ENCODE peak calls at places on chromosomes 6 and 20, in five cellular contexts. One of them, this sample, is unnamed.

GRCh38 chr6:75210885-75211739 is 5.3 kb upstream of the COL12A1 start:
- DNase-seq in stimulated activated naive B cell treated with anti-CD40 and anti-IgM and Interleukin-4, amounts not matched to agents 10 μg/mL and 1 μg/mL and 100 μg/mL, for 72 hours: no peak
- DNase-seq in foreskin fibroblast: peak; percentile 86
- DNase-seq in COR-L47: peak; percentile 61
- DNase-seq in NT2/D1: no peak
- DNase-seq in this sample: no peak

GRCh38 chr20:3811421-3812258 is 8.7 kb upstream of the AP5S1 start:
- DNase-seq in stimulated activated naive B cell treated with anti-CD40 and anti-IgM and Interleukin-4, amounts not matched to agents 10 μg/mL and 1 μg/mL and 100 μg/mL, for 72 hours: peak; percentile 56
- DNase-seq in foreskin fibroblast: peak; percentile 100
- DNase-seq in COR-L47: peak; percentile 99
- DNase-seq in NT2/D1: no peak
- DNase-seq in this sample: no peak

GRCh38 chr6:103167345-103167744 is 1692.4 kb downstream of the HACE1 start:
- DNase-seq in stimulated activated naive B cell treated with anti-CD40 and anti-IgM and Interleukin-4, amounts not matched to agents 10 μg/mL and 1 μg/mL and 100 μg/mL, for 72 hours: no peak
- DNase-seq in foreskin fibroblast: no peak
- DNase-seq in COR-L47: no peak
- DNase-seq in NT2/D1: no peak
- DNase-seq in this sample: no peak

GRCh38 chr6:141653590-141653989 is 479.1 kb upstream of the GJE1 start:
- DNase-seq in stimulated activated naive B cell treated with anti-CD40 and anti-IgM and Interleukin-4, amounts not matched to agents 10 μg/mL and 1 μg/mL and 100 μg/mL, for 72 hours: no peak
- DNase-seq in foreskin fibroblast: peak; percentile 10
- DNase-seq in COR-L47: no peak
- DNase-seq in NT2/D1: no peak
- DNase-seq in this sample: no peak

GRCh38 chr6:78589426-78589825 is 277.9 kb upstream of the IRAK1BP1 start:
- DNase-seq in stimulated activated naive B cell treated with anti-CD40 and anti-IgM and Interleukin-4, amounts not matched to agents 10 μg/mL and 1 μg/mL and 100 μg/mL, for 72 hours: no peak
- DNase-seq in foreskin fibroblast: peak; percentile 20
- DNase-seq in COR-L47: peak; percentile 15
- DNase-seq in NT2/D1: no peak
- DNase-seq in this sample: no peak

GRCh38 chr6:107275330-107275865 is 160.1 kb upstream of the BEND3 start:
- DNase-seq in stimulated activated naive B cell treated with anti-CD40 and anti-IgM and Interleukin-4, amounts not matched to agents 10 μg/mL and 1 μg/mL and 100 μg/mL, for 72 hours: no peak
- DNase-seq in foreskin fibroblast: no peak
- DNase-seq in COR-L47: no peak
- DNase-seq in NT2/D1: no peak
- DNase-seq in this sample: no peak

GRCh38 chr20:37651932-37652331 is 41.9 kb upstream of the CTNNBL1 start:
- DNase-seq in stimulated activated naive B cell treated with anti-CD40 and anti-IgM and Interleukin-4, amounts not matched to agents 10 μg/mL and 1 μg/mL and 100 μg/mL, for 72 hours: peak; percentile 9
- DNase-seq in foreskin fibroblast: peak; percentile 30
- DNase-seq in COR-L47: peak; percentile 34
- DNase-seq in NT2/D1: no peak
- DNase-seq in this sample: peak; percentile 65

GRCh38 chr6:112205521-112206458 is 48.6 kb downstream of the LAMA4 start:
- DNase-seq in stimulated activated naive B cell treated with anti-CD40 and anti-IgM and Interleukin-4, amounts not matched to agents 10 μg/mL and 1 μg/mL and 100 μg/mL, for 72 hours: no peak
- DNase-seq in foreskin fibroblast: peak; percentile 26
- DNase-seq in COR-L47: no peak
- DNase-seq in NT2/D1: peak; percentile 11
- DNase-seq in this sample: peak; percentile 19

GRCh38 chr20:48760403-48760889 is 67.4 kb downstream of the PREX1 start:
- DNase-seq in stimulated activated naive B cell treated with anti-CD40 and anti-IgM and Interleukin-4, amounts not matched to agents 10 μg/mL and 1 μg/mL and 100 μg/mL, for 72 hours: peak; percentile 35
- DNase-seq in foreskin fibroblast: peak; percentile 48
- DNase-seq in COR-L47: no peak
- DNase-seq in NT2/D1: no peak
- DNase-seq in this sample: no peak

GRCh38 chr6:152299336-152299735 is 337.8 kb downstream of the SYNE1 start:
- DNase-seq in stimulated activated naive B cell treated with anti-CD40 and anti-IgM and Interleukin-4, amounts not matched to agents 10 μg/mL and 1 μg/mL and 100 μg/mL, for 72 hours: no peak
- DNase-seq in foreskin fibroblast: no peak
- DNase-seq in COR-L47: no peak
- DNase-seq in NT2/D1: no peak
- DNase-seq in this sample: no peak

GRCh38 chr20:17742426-17743130 is 42.8 kb downstream of the BANF2 start:
- DNase-seq in stimulated activated naive B cell treated with anti-CD40 and anti-IgM and Interleukin-4, amounts not matched to agents 10 μg/mL and 1 μg/mL and 100 μg/mL, for 72 hours: no peak
- DNase-seq in foreskin fibroblast: no peak
- DNase-seq in COR-L47: no peak
- DNase-seq in NT2/D1: no peak
- DNase-seq in this sample: no peak

GRCh38 chr6:34792605-34793500 is 970 bp downstream of the BLTP3A start:
- DNase-seq in stimulated activated naive B cell treated with anti-CD40 and anti-IgM and Interleukin-4, amounts not matched to agents 10 μg/mL and 1 μg/mL and 100 μg/mL, for 72 hours: peak; percentile 24
- DNase-seq in foreskin fibroblast: peak; percentile 79
- DNase-seq in COR-L47: peak; percentile 12
- DNase-seq in NT2/D1: no peak
- DNase-seq in this sample: peak; percentile 43

GRCh38 chr6:15763827-15764226 is 101.0 kb upstream of the DTNBP1 start:
- DNase-seq in stimulated activated naive B cell treated with anti-CD40 and anti-IgM and Interleukin-4, amounts not matched to agents 10 μg/mL and 1 μg/mL and 100 μg/mL, for 72 hours: no peak
- DNase-seq in foreskin fibroblast: peak; percentile 69
- DNase-seq in COR-L47: no peak
- DNase-seq in NT2/D1: no peak
- DNase-seq in this sample: no peak

GRCh38 chr20:32077192-32077591 is 25.1 kb downstream of the HCK start:
- DNase-seq in stimulated activated naive B cell treated with anti-CD40 and anti-IgM and Interleukin-4, amounts not matched to agents 10 μg/mL and 1 μg/mL and 100 μg/mL, for 72 hours: no peak
- DNase-seq in foreskin fibroblast: no peak
- DNase-seq in COR-L47: no peak
- DNase-seq in NT2/D1: no peak
- DNase-seq in this sample: no peak

GRCh38 chr6:157974341-157974894 is 7.2 kb upstream of the SYNJ2 start:
- DNase-seq in stimulated activated naive B cell treated with anti-CD40 and anti-IgM and Interleukin-4, amounts not matched to agents 10 μg/mL and 1 μg/mL and 100 μg/mL, for 72 hours: no peak
- DNase-seq in foreskin fibroblast: peak; percentile 65
- DNase-seq in COR-L47: no peak
- DNase-seq in NT2/D1: no peak
- DNase-seq in this sample: no peak

GRCh38 chr20:19867940-19868371 is 109.9 kb downstream of the RIN2 start:
- DNase-seq in stimulated activated naive B cell treated with anti-CD40 and anti-IgM and Interleukin-4, amounts not matched to agents 10 μg/mL and 1 μg/mL and 100 μg/mL, for 72 hours: no peak
- DNase-seq in foreskin fibroblast: peak; percentile 32
- DNase-seq in COR-L47: no peak
- DNase-seq in NT2/D1: no peak
- DNase-seq in this sample: no peak

GRCh38 chr6:72746276-72746675 is 124.4 kb downstream of the KCNQ5 start:
- DNase-seq in stimulated activated naive B cell treated with anti-CD40 and anti-IgM and Interleukin-4, amounts not matched to agents 10 μg/mL and 1 μg/mL and 100 μg/mL, for 72 hours: no peak
- DNase-seq in foreskin fibroblast: peak; percentile 45
- DNase-seq in COR-L47: no peak
- DNase-seq in NT2/D1: no peak
- DNase-seq in this sample: no peak

GRCh38 chr6:56524891-56525703 is 117.6 kb downstream of the DST start:
- DNase-seq in stimulated activated naive B cell treated with anti-CD40 and anti-IgM and Interleukin-4, amounts not matched to agents 10 μg/mL and 1 μg/mL and 100 μg/mL, for 72 hours: no peak
- DNase-seq in foreskin fibroblast: peak; percentile 89
- DNase-seq in COR-L47: no peak
- DNase-seq in NT2/D1: no peak
- DNase-seq in this sample: no peak

GRCh38 chr6:49479308-49480004 is 16.3 kb downstream of the CENPQ start:
- DNase-seq in stimulated activated naive B cell treated with anti-CD40 and anti-IgM and Interleukin-4, amounts not matched to agents 10 μg/mL and 1 μg/mL and 100 μg/mL, for 72 hours: no peak
- DNase-seq in foreskin fibroblast: no peak
- DNase-seq in COR-L47: no peak
- DNase-seq in NT2/D1: no peak
- DNase-seq in this sample: no peak

GRCh38 chr6:79586548-79586947 is 44.6 kb upstream of the SH3BGRL2 start:
- DNase-seq in stimulated activated naive B cell treated with anti-CD40 and anti-IgM and Interleukin-4, amounts not matched to agents 10 μg/mL and 1 μg/mL and 100 μg/mL, for 72 hours: no peak
- DNase-seq in foreskin fibroblast: peak; percentile 58
- DNase-seq in COR-L47: no peak
- DNase-seq in NT2/D1: no peak
- DNase-seq in this sample: no peak

GRCh38 chr6:280775-281468 is 11.4 kb upstream of the DUSP22 start:
- DNase-seq in stimulated activated naive B cell treated with anti-CD40 and anti-IgM and Interleukin-4, amounts not matched to agents 10 μg/mL and 1 μg/mL and 100 μg/mL, for 72 hours: no peak
- DNase-seq in foreskin fibroblast: no peak
- DNase-seq in COR-L47: no peak
- DNase-seq in NT2/D1: no peak
- DNase-seq in this sample: no peak

GRCh38 chr6:134676307-134677281 is 273.3 kb downstream of the ALDH8A1 start:
- DNase-seq in stimulated activated naive B cell treated with anti-CD40 and anti-IgM and Interleukin-4, amounts not matched to agents 10 μg/mL and 1 μg/mL and 100 μg/mL, for 72 hours: no peak
- DNase-seq in foreskin fibroblast: peak; percentile 50
- DNase-seq in COR-L47: peak; percentile 56
- DNase-seq in NT2/D1: no peak
- DNase-seq in this sample: no peak

GRCh38 chr6:27547157-27548075 is 74.5 kb upstream of the ZNF184 start:
- DNase-seq in stimulated activated naive B cell treated with anti-CD40 and anti-IgM and Interleukin-4, amounts not matched to agents 10 μg/mL and 1 μg/mL and 100 μg/mL, for 72 hours: no peak
- DNase-seq in foreskin fibroblast: peak; percentile 82
- DNase-seq in COR-L47: no peak
- DNase-seq in NT2/D1: peak; percentile 51
- DNase-seq in this sample: peak; percentile 91

GRCh38 chr20:10447028-10447427 is 11.9 kb downstream of the SLX4IP start:
- DNase-seq in stimulated activated naive B cell treated with anti-CD40 and anti-IgM and Interleukin-4, amounts not matched to agents 10 μg/mL and 1 μg/mL and 100 μg/mL, for 72 hours: peak; percentile 40
- DNase-seq in foreskin fibroblast: peak; percentile 78
- DNase-seq in COR-L47: peak; percentile 40
- DNase-seq in NT2/D1: no peak
- DNase-seq in this sample: no peak

GRCh38 chr6:39361657-39362486 is 39.4 kb upstream of the KCNK16 start:
- DNase-seq in stimulated activated naive B cell treated with anti-CD40 and anti-IgM and Interleukin-4, amounts not matched to agents 10 μg/mL and 1 μg/mL and 100 μg/mL, for 72 hours: peak; percentile 44
- DNase-seq in foreskin fibroblast: peak; percentile 85
- DNase-seq in COR-L47: peak; percentile 61
- DNase-seq in NT2/D1: peak; percentile 47
- DNase-seq in this sample: peak; percentile 49

GRCh38 chr6:130971504-130971903 is 91.5 kb downstream of the EPB41L2 start:
- DNase-seq in stimulated activated naive B cell treated with anti-CD40 and anti-IgM and Interleukin-4, amounts not matched to agents 10 μg/mL and 1 μg/mL and 100 μg/mL, for 72 hours: no peak
- DNase-seq in foreskin fibroblast: no peak
- DNase-seq in COR-L47: no peak
- DNase-seq in NT2/D1: no peak
- DNase-seq in this sample: no peak

GRCh38 chr6:43489277-43490072 is 12.1 kb downstream of the TJAP1 start:
- DNase-seq in stimulated activated naive B cell treated with anti-CD40 and anti-IgM and Interleukin-4, amounts not matched to agents 10 μg/mL and 1 μg/mL and 100 μg/mL, for 72 hours: no peak
- DNase-seq in foreskin fibroblast: peak; percentile 45
- DNase-seq in COR-L47: no peak
- DNase-seq in NT2/D1: no peak
- DNase-seq in this sample: no peak